ENCODE peak calls at places on chromosome 3, in six cellular contexts. Q is HS-27A; N is stimulated activated CD4-positive, alpha-beta T cell treated with anti-CD3 and anti-CD28 coated beads, Interleukin-1b, Interleukin-23, amount 100 ng/mL, for 48 hours; U is stimulated activated naive B cell treated with anti-CD40 and anti-IgM and Interleukin-4, amounts not matched to agents 10 μg/mL and 1 μg/mL and 100 μg/mL, for 72 hours; M is kidney glomerular epithelial cell; T is naive thymus-derived CD8-positive, alpha-beta T cell. R is an unnamed sample.

GRCh38 chr3:102189564-102190339 is 245.1 kb upstream of the ZPLD1 start:
- DNase-seq in Q (no peak), N (no peak), U (no peak), M (peak; percentile 51), T (no peak), R (no peak)

GRCh38 chr3:100245932-100246331 is 14.9 kb upstream of the TBC1D23 start:
- DNase-seq in Q (no peak), N (peak; percentile 51), U (no peak), M (no peak), T (no peak), R (peak; percentile 52)

GRCh38 chr3:126445506-126445905 is 30.2 kb downstream of the ZXDC start:
- DNase-seq in Q (no peak), N (no peak), U (no peak), M (no peak), T (peak; percentile 15), R (no peak)

GRCh38 chr3:143865302-143865701 is 17.0 kb upstream of the SLC9A9 start:
- DNase-seq in Q (no peak), N (no peak), U (no peak), M (no peak), T (no peak), R (no peak)

GRCh38 chr3:172616061-172616461 is 92.8 kb upstream of the TNFSF10 start:
- DNase-seq in Q (no peak), N (no peak), U (no peak), M (no peak), T (no peak), R (no peak)

GRCh38 chr3:11640009-11640673 is 3.6 kb downstream of the VGLL4 start:
- DNase-seq in Q (no peak), N (no peak), U (no peak), M (no peak), T (no peak), R (no peak)

GRCh38 chr3:26657406-26657976 is 34.9 kb downstream of the LRRC3B start:
- DNase-seq in Q (no peak), N (no peak), U (no peak), M (peak; percentile 30), T (no peak), R (no peak)

GRCh38 chr3:34783881-34784280 is 855.4 kb upstream of the ARPP21 start:
- DNase-seq in Q (no peak), N (no peak), U (no peak), M (no peak), T (no peak), R (no peak)

GRCh38 chr3:15964605-15965061 is 166.9 kb upstream of the ANKRD28 start:
- DNase-seq in Q (no peak), N (no peak), U (no peak), M (peak; percentile 66), T (no peak), R (no peak)

GRCh38 chr3:50395070-50395860 is 35.9 kb upstream of the TMEM115 start:
- DNase-seq in Q (no peak), N (no peak), U (no peak), M (no peak), T (no peak), R (no peak)

GRCh38 chr3:194120789-194121770 is 14.9 kb upstream of the HES1 start:
- DNase-seq in Q (no peak), N (no peak), U (no peak), M (no peak), T (no peak), R (no peak)

R was measured in activated CD8-positive, alpha-beta T cell treated with anti-CD3 and anti-CD28 coated beads for 36 hours.